ENCODE peak calls at places on chromosomes 13 and 19, in four cellular contexts. One of them, this sample, is unnamed.

GRCh38 chr13:73803997-73804396 is 330.2 kb downstream of the KLF12 start:
- DNase-seq in stimulated activated CD8-positive, alpha-beta memory T cell treated with anti-CD3 and anti-CD28 coated beads, Interleukin-2, amount 100 ng/mL, for 1 hour: no peak
- DNase-seq in NCI-H1930: no peak
- DNase-seq in stimulated activated naive CD8-positive, alpha-beta T cell treated with anti-CD3 and anti-CD28 coated beads, Interleukin-15, Interleukin-2, amounts not matched to agents 100 U/mL and 50 U/mL, for 24 hours: no peak
- DNase-seq in this sample: no peak

GRCh38 chr19:14536926-14537692 is 7.7 kb downstream of the TECR start:
- DNase-seq in stimulated activated naive CD8-positive, alpha-beta T cell treated with anti-CD3 and anti-CD28 coated beads, Interleukin-15, Interleukin-2, amounts not matched to agents 100 U/mL and 50 U/mL, for 24 hours: peak; percentile 60
- DNase-seq in stimulated activated CD8-positive, alpha-beta memory T cell treated with anti-CD3 and anti-CD28 coated beads, Interleukin-2, amount 100 ng/mL, for 1 hour: no peak
- DNase-seq in NCI-H1930: no peak
- DNase-seq in this sample: peak; percentile 51

GRCh38 chr13:85896516-85897450 is 97.6 kb upstream of the SLITRK6 start:
- DNase-seq in stimulated activated CD8-positive, alpha-beta memory T cell treated with anti-CD3 and anti-CD28 coated beads, Interleukin-2, amount 100 ng/mL, for 1 hour: no peak
- DNase-seq in NCI-H1930: no peak
- DNase-seq in stimulated activated naive CD8-positive, alpha-beta T cell treated with anti-CD3 and anti-CD28 coated beads, Interleukin-15, Interleukin-2, amounts not matched to agents 100 U/mL and 50 U/mL, for 24 hours: no peak
- DNase-seq in this sample: no peak

GRCh38 chr13:67792151-67792665 is 562.1 kb upstream of the PCDH9 start:
- DNase-seq in NCI-H1930: no peak
- DNase-seq in stimulated activated naive CD8-positive, alpha-beta T cell treated with anti-CD3 and anti-CD28 coated beads, Interleukin-15, Interleukin-2, amounts not matched to agents 100 U/mL and 50 U/mL, for 24 hours: no peak
- DNase-seq in stimulated activated CD8-positive, alpha-beta memory T cell treated with anti-CD3 and anti-CD28 coated beads, Interleukin-2, amount 100 ng/mL, for 1 hour: no peak
- DNase-seq in this sample: peak; percentile 69

GRCh38 chr13:73608731-73609485 is 525.3 kb downstream of the KLF12 start:
- DNase-seq in stimulated activated CD8-positive, alpha-beta memory T cell treated with anti-CD3 and anti-CD28 coated beads, Interleukin-2, amount 100 ng/mL, for 1 hour: no peak
- DNase-seq in stimulated activated naive CD8-positive, alpha-beta T cell treated with anti-CD3 and anti-CD28 coated beads, Interleukin-15, Interleukin-2, amounts not matched to agents 100 U/mL and 50 U/mL, for 24 hours: no peak
- DNase-seq in NCI-H1930: peak; percentile 91
- DNase-seq in this sample: peak; percentile 70

GRCh38 chr13:44679602-44680001 is 103.5 kb upstream of the TSC22D1 start:
- DNase-seq in stimulated activated CD8-positive, alpha-beta memory T cell treated with anti-CD3 and anti-CD28 coated beads, Interleukin-2, amount 100 ng/mL, for 1 hour: no peak
- DNase-seq in stimulated activated naive CD8-positive, alpha-beta T cell treated with anti-CD3 and anti-CD28 coated beads, Interleukin-15, Interleukin-2, amounts not matched to agents 100 U/mL and 50 U/mL, for 24 hours: no peak
- DNase-seq in NCI-H1930: no peak
- DNase-seq in this sample: no peak

GRCh38 chr19:49983645-49984229 is 22.8 kb upstream of the SIGLEC11 start:
- DNase-seq in stimulated activated naive CD8-positive, alpha-beta T cell treated with anti-CD3 and anti-CD28 coated beads, Interleukin-15, Interleukin-2, amounts not matched to agents 100 U/mL and 50 U/mL, for 24 hours: peak; percentile 86
- DNase-seq in NCI-H1930: peak; percentile 80
- DNase-seq in stimulated activated CD8-positive, alpha-beta memory T cell treated with anti-CD3 and anti-CD28 coated beads, Interleukin-2, amount 100 ng/mL, for 1 hour: peak; percentile 62
- DNase-seq in this sample: peak; percentile 54

GRCh38 chr13:89053418-89053817 is 1382.2 kb downstream of the SLITRK5 start:
- DNase-seq in stimulated activated naive CD8-positive, alpha-beta T cell treated with anti-CD3 and anti-CD28 coated beads, Interleukin-15, Interleukin-2, amounts not matched to agents 100 U/mL and 50 U/mL, for 24 hours: no peak
- DNase-seq in stimulated activated CD8-positive, alpha-beta memory T cell treated with anti-CD3 and anti-CD28 coated beads, Interleukin-2, amount 100 ng/mL, for 1 hour: no peak
- DNase-seq in NCI-H1930: no peak
- DNase-seq in this sample: no peak

GRCh38 chr19:1616396-1616795 is 11.1 kb upstream of the UQCR11 start:
- DNase-seq in stimulated activated CD8-positive, alpha-beta memory T cell treated with anti-CD3 and anti-CD28 coated beads, Interleukin-2, amount 100 ng/mL, for 1 hour: no peak
- DNase-seq in NCI-H1930: no peak
- DNase-seq in stimulated activated naive CD8-positive, alpha-beta T cell treated with anti-CD3 and anti-CD28 coated beads, Interleukin-15, Interleukin-2, amounts not matched to agents 100 U/mL and 50 U/mL, for 24 hours: no peak
- DNase-seq in this sample: no peak

GRCh38 chr13:43077446-43077845 is 54.1 kb downstream of the DNAJC15 start:
- DNase-seq in stimulated activated CD8-positive, alpha-beta memory T cell treated with anti-CD3 and anti-CD28 coated beads, Interleukin-2, amount 100 ng/mL, for 1 hour: no peak
- DNase-seq in stimulated activated naive CD8-positive, alpha-beta T cell treated with anti-CD3 and anti-CD28 coated beads, Interleukin-15, Interleukin-2, amounts not matched to agents 100 U/mL and 50 U/mL, for 24 hours: no peak
- DNase-seq in NCI-H1930: no peak
- DNase-seq in this sample: no peak

GRCh38 chr19:46511237-46511636 is 15.6 kb upstream of the PNMA8B start:
- DNase-seq in NCI-H1930: no peak
- DNase-seq in stimulated activated naive CD8-positive, alpha-beta T cell treated with anti-CD3 and anti-CD28 coated beads, Interleukin-15, Interleukin-2, amounts not matched to agents 100 U/mL and 50 U/mL, for 24 hours: no peak
- DNase-seq in stimulated activated CD8-positive, alpha-beta memory T cell treated with anti-CD3 and anti-CD28 coated beads, Interleukin-2, amount 100 ng/mL, for 1 hour: no peak
- DNase-seq in this sample: no peak

GRCh38 chr19:37077615-37077928 is 661 bp upstream of the ZNF420 start:
- DNase-seq in stimulated activated naive CD8-positive, alpha-beta T cell treated with anti-CD3 and anti-CD28 coated beads, Interleukin-15, Interleukin-2, amounts not matched to agents 100 U/mL and 50 U/mL, for 24 hours: no peak
- DNase-seq in stimulated activated CD8-positive, alpha-beta memory T cell treated with anti-CD3 and anti-CD28 coated beads, Interleukin-2, amount 100 ng/mL, for 1 hour: no peak
- DNase-seq in NCI-H1930: no peak
- DNase-seq in this sample: peak; percentile 35

GRCh38 chr13:37534181-37534580 is 64.4 kb downstream of the POSTN start:
- DNase-seq in NCI-H1930: no peak
- DNase-seq in stimulated activated naive CD8-positive, alpha-beta T cell treated with anti-CD3 and anti-CD28 coated beads, Interleukin-15, Interleukin-2, amounts not matched to agents 100 U/mL and 50 U/mL, for 24 hours: no peak
- DNase-seq in stimulated activated CD8-positive, alpha-beta memory T cell treated with anti-CD3 and anti-CD28 coated beads, Interleukin-2, amount 100 ng/mL, for 1 hour: no peak
- DNase-seq in this sample: no peak

GRCh38 chr19:16588089-16588823 is 16.0 kb upstream of the SLC35E1 start:
- DNase-seq in stimulated activated naive CD8-positive, alpha-beta T cell treated with anti-CD3 and anti-CD28 coated beads, Interleukin-15, Interleukin-2, amounts not matched to agents 100 U/mL and 50 U/mL, for 24 hours: peak; percentile 77
- DNase-seq in stimulated activated CD8-positive, alpha-beta memory T cell treated with anti-CD3 and anti-CD28 coated beads, Interleukin-2, amount 100 ng/mL, for 1 hour: peak; percentile 22
- DNase-seq in NCI-H1930: no peak
- DNase-seq in this sample: peak; percentile 74

GRCh38 chr19:18633321-18633720 is 3.5 kb upstream of the KLHL26 start:
- DNase-seq in stimulated activated naive CD8-positive, alpha-beta T cell treated with anti-CD3 and anti-CD28 coated beads, Interleukin-15, Interleukin-2, amounts not matched to agents 100 U/mL and 50 U/mL, for 24 hours: no peak
- DNase-seq in stimulated activated CD8-positive, alpha-beta memory T cell treated with anti-CD3 and anti-CD28 coated beads, Interleukin-2, amount 100 ng/mL, for 1 hour: no peak
- DNase-seq in NCI-H1930: no peak
- DNase-seq in this sample: peak; percentile 53

GRCh38 chr13:74098077-74098476 is 36.1 kb downstream of the KLF12 start:
- DNase-seq in stimulated activated CD8-positive, alpha-beta memory T cell treated with anti-CD3 and anti-CD28 coated beads, Interleukin-2, amount 100 ng/mL, for 1 hour: no peak
- DNase-seq in NCI-H1930: no peak
- DNase-seq in stimulated activated naive CD8-positive, alpha-beta T cell treated with anti-CD3 and anti-CD28 coated beads, Interleukin-15, Interleukin-2, amounts not matched to agents 100 U/mL and 50 U/mL, for 24 hours: no peak
- DNase-seq in this sample: no peak

GRCh38 chr13:47033216-47033615 is 136.4 kb upstream of the HTR2A start:
- DNase-seq in NCI-H1930: no peak
- DNase-seq in stimulated activated CD8-positive, alpha-beta memory T cell treated with anti-CD3 and anti-CD28 coated beads, Interleukin-2, amount 100 ng/mL, for 1 hour: no peak
- DNase-seq in stimulated activated naive CD8-positive, alpha-beta T cell treated with anti-CD3 and anti-CD28 coated beads, Interleukin-15, Interleukin-2, amounts not matched to agents 100 U/mL and 50 U/mL, for 24 hours: no peak
- DNase-seq in this sample: no peak

GRCh38 chr13:50888362-50888761 is 21.2 kb upstream of the RNASEH2B start:
- DNase-seq in NCI-H1930: no peak
- DNase-seq in stimulated activated CD8-positive, alpha-beta memory T cell treated with anti-CD3 and anti-CD28 coated beads, Interleukin-2, amount 100 ng/mL, for 1 hour: no peak
- DNase-seq in stimulated activated naive CD8-positive, alpha-beta T cell treated with anti-CD3 and anti-CD28 coated beads, Interleukin-15, Interleukin-2, amounts not matched to agents 100 U/mL and 50 U/mL, for 24 hours: no peak
- DNase-seq in this sample: no peak

GRCh38 chr13:84962141-84962750 is 837.0 kb downstream of the SLITRK6 start:
- DNase-seq in NCI-H1930: no peak
- DNase-seq in stimulated activated CD8-positive, alpha-beta memory T cell treated with anti-CD3 and anti-CD28 coated beads, Interleukin-2, amount 100 ng/mL, for 1 hour: no peak
- DNase-seq in stimulated activated naive CD8-positive, alpha-beta T cell treated with anti-CD3 and anti-CD28 coated beads, Interleukin-15, Interleukin-2, amounts not matched to agents 100 U/mL and 50 U/mL, for 24 hours: no peak
- DNase-seq in this sample: no peak

GRCh38 chr19:6519289-6519688 is 11.5 kb upstream of the TNFSF9 start:
- DNase-seq in stimulated activated CD8-positive, alpha-beta memory T cell treated with anti-CD3 and anti-CD28 coated beads, Interleukin-2, amount 100 ng/mL, for 1 hour: no peak
- DNase-seq in stimulated activated naive CD8-positive, alpha-beta T cell treated with anti-CD3 and anti-CD28 coated beads, Interleukin-15, Interleukin-2, amounts not matched to agents 100 U/mL and 50 U/mL, for 24 hours: no peak
- DNase-seq in NCI-H1930: no peak
- DNase-seq in this sample: no peak

GRCh38 chr13:21917046-21918010 is 246.5 kb downstream of the FGF9 start:
- DNase-seq in stimulated activated CD8-positive, alpha-beta memory T cell treated with anti-CD3 and anti-CD28 coated beads, Interleukin-2, amount 100 ng/mL, for 1 hour: no peak
- DNase-seq in NCI-H1930: no peak
- DNase-seq in stimulated activated naive CD8-positive, alpha-beta T cell treated with anti-CD3 and anti-CD28 coated beads, Interleukin-15, Interleukin-2, amounts not matched to agents 100 U/mL and 50 U/mL, for 24 hours: no peak
- DNase-seq in this sample: no peak

GRCh38 chr19:18646535-18647370 is 9.9 kb downstream of the KLHL26 start:
- DNase-seq in NCI-H1930: no peak
- DNase-seq in stimulated activated naive CD8-positive, alpha-beta T cell treated with anti-CD3 and anti-CD28 coated beads, Interleukin-15, Interleukin-2, amounts not matched to agents 100 U/mL and 50 U/mL, for 24 hours: no peak
- DNase-seq in stimulated activated CD8-positive, alpha-beta memory T cell treated with anti-CD3 and anti-CD28 coated beads, Interleukin-2, amount 100 ng/mL, for 1 hour: no peak
- DNase-seq in this sample: peak; percentile 78

GRCh38 chr13:96052655-96053002 is 572 bp downstream of the UGGT2 start:
- DNase-seq in stimulated activated naive CD8-positive, alpha-beta T cell treated with anti-CD3 and anti-CD28 coated beads, Interleukin-15, Interleukin-2, amounts not matched to agents 100 U/mL and 50 U/mL, for 24 hours: no peak
- DNase-seq in stimulated activated CD8-positive, alpha-beta memory T cell treated with anti-CD3 and anti-CD28 coated beads, Interleukin-2, amount 100 ng/mL, for 1 hour: no peak
- DNase-seq in NCI-H1930: peak; percentile 16
- DNase-seq in this sample: peak; percentile 59

GRCh38 chr13:67619346-67619745 is 389.2 kb upstream of the PCDH9 start:
- DNase-seq in NCI-H1930: no peak
- DNase-seq in stimulated activated naive CD8-positive, alpha-beta T cell treated with anti-CD3 and anti-CD28 coated beads, Interleukin-15, Interleukin-2, amounts not matched to agents 100 U/mL and 50 U/mL, for 24 hours: no peak
- DNase-seq in stimulated activated CD8-positive, alpha-beta memory T cell treated with anti-CD3 and anti-CD28 coated beads, Interleukin-2, amount 100 ng/mL, for 1 hour: no peak
- DNase-seq in this sample: no peak

GRCh38 chr19:56869886-56870285 is 29.4 kb upstream of the PEG3 start:
- DNase-seq in NCI-H1930: no peak
- DNase-seq in stimulated activated CD8-positive, alpha-beta memory T cell treated with anti-CD3 and anti-CD28 coated beads, Interleukin-2, amount 100 ng/mL, for 1 hour: no peak
- DNase-seq in stimulated activated naive CD8-positive, alpha-beta T cell treated with anti-CD3 and anti-CD28 coated beads, Interleukin-15, Interleukin-2, amounts not matched to agents 100 U/mL and 50 U/mL, for 24 hours: no peak
- DNase-seq in this sample: no peak

GRCh38 chr13:103663996-103664395 is 597.8 kb upstream of the SLC10A2 start:
- DNase-seq in stimulated activated naive CD8-positive, alpha-beta T cell treated with anti-CD3 and anti-CD28 coated beads, Interleukin-15, Interleukin-2, amounts not matched to agents 100 U/mL and 50 U/mL, for 24 hours: no peak
- DNase-seq in NCI-H1930: no peak
- DNase-seq in stimulated activated CD8-positive, alpha-beta memory T cell treated with anti-CD3 and anti-CD28 coated beads, Interleukin-2, amount 100 ng/mL, for 1 hour: no peak
- DNase-seq in this sample: no peak

GRCh38 chr19:48735031-48735615 is 5.3 kb downstream of the RASIP1 start:
- DNase-seq in stimulated activated naive CD8-positive, alpha-beta T cell treated with anti-CD3 and anti-CD28 coated beads, Interleukin-15, Interleukin-2, amounts not matched to agents 100 U/mL and 50 U/mL, for 24 hours: no peak
- DNase-seq in NCI-H1930: peak; percentile 84
- DNase-seq in stimulated activated CD8-positive, alpha-beta memory T cell treated with anti-CD3 and anti-CD28 coated beads, Interleukin-2, amount 100 ng/mL, for 1 hour: no peak
- DNase-seq in this sample: peak; percentile 63

GRCh38 chr19:12867120-12868099 is 13.8 kb downstream of the DNASE2 start:
- DNase-seq in stimulated activated CD8-positive, alpha-beta memory T cell treated with anti-CD3 and anti-CD28 coated beads, Interleukin-2, amount 100 ng/mL, for 1 hour: peak; percentile 52
- DNase-seq in stimulated activated naive CD8-positive, alpha-beta T cell treated with anti-CD3 and anti-CD28 coated beads, Interleukin-15, Interleukin-2, amounts not matched to agents 100 U/mL and 50 U/mL, for 24 hours: peak; percentile 81
- DNase-seq in NCI-H1930: no peak
- DNase-seq in this sample: no peak

GRCh38 chr19:53870485-53870844 is 2.8 kb downstream of the MYADM start:
- DNase-seq in stimulated activated naive CD8-positive, alpha-beta T cell treated with anti-CD3 and anti-CD28 coated beads, Interleukin-15, Interleukin-2, amounts not matched to agents 100 U/mL and 50 U/mL, for 24 hours: no peak
- DNase-seq in stimulated activated CD8-positive, alpha-beta memory T cell treated with anti-CD3 and anti-CD28 coated beads, Interleukin-2, amount 100 ng/mL, for 1 hour: no peak
- DNase-seq in NCI-H1930: no peak
- DNase-seq in this sample: no peak

GRCh38 chr13:28337196-28338045 is 157.5 kb downstream of the FLT1 start:
- DNase-seq in stimulated activated naive CD8-positive, alpha-beta T cell treated with anti-CD3 and anti-CD28 coated beads, Interleukin-15, Interleukin-2, amounts not matched to agents 100 U/mL and 50 U/mL, for 24 hours: no peak
- DNase-seq in stimulated activated CD8-positive, alpha-beta memory T cell treated with anti-CD3 and anti-CD28 coated beads, Interleukin-2, amount 100 ng/mL, for 1 hour: no peak
- DNase-seq in NCI-H1930: no peak
- DNase-seq in this sample: no peak

GRCh38 chr19:19276386-19276785 is 3.3 kb upstream of the TM6SF2 start:
- DNase-seq in stimulated activated naive CD8-positive, alpha-beta T cell treated with anti-CD3 and anti-CD28 coated beads, Interleukin-15, Interleukin-2, amounts not matched to agents 100 U/mL and 50 U/mL, for 24 hours: no peak
- DNase-seq in NCI-H1930: no peak
- DNase-seq in stimulated activated CD8-positive, alpha-beta memory T cell treated with anti-CD3 and anti-CD28 coated beads, Interleukin-2, amount 100 ng/mL, for 1 hour: no peak
- DNase-seq in this sample: no peak

GRCh38 chr19:17618919-17619318 is 63.5 kb downstream of the COLGALT1 start:
- DNase-seq in stimulated activated naive CD8-positive, alpha-beta T cell treated with anti-CD3 and anti-CD28 coated beads, Interleukin-15, Interleukin-2, amounts not matched to agents 100 U/mL and 50 U/mL, for 24 hours: no peak
- DNase-seq in NCI-H1930: no peak
- DNase-seq in stimulated activated CD8-positive, alpha-beta memory T cell treated with anti-CD3 and anti-CD28 coated beads, Interleukin-2, amount 100 ng/mL, for 1 hour: no peak
- DNase-seq in this sample: no peak

GRCh38 chr13:75468098-75468497 is 13.9 kb downstream of the TBC1D4 start:
- DNase-seq in stimulated activated CD8-positive, alpha-beta memory T cell treated with anti-CD3 and anti-CD28 coated beads, Interleukin-2, amount 100 ng/mL, for 1 hour: no peak
- DNase-seq in stimulated activated naive CD8-positive, alpha-beta T cell treated with anti-CD3 and anti-CD28 coated beads, Interleukin-15, Interleukin-2, amounts not matched to agents 100 U/mL and 50 U/mL, for 24 hours: no peak
- DNase-seq in NCI-H1930: no peak
- DNase-seq in this sample: no peak

GRCh38 chr13:50326746-50327145 is 311.5 kb downstream of the KCNRG start:
- DNase-seq in stimulated activated CD8-positive, alpha-beta memory T cell treated with anti-CD3 and anti-CD28 coated beads, Interleukin-2, amount 100 ng/mL, for 1 hour: no peak
- DNase-seq in NCI-H1930: no peak
- DNase-seq in stimulated activated naive CD8-positive, alpha-beta T cell treated with anti-CD3 and anti-CD28 coated beads, Interleukin-15, Interleukin-2, amounts not matched to agents 100 U/mL and 50 U/mL, for 24 hours: no peak
- DNase-seq in this sample: no peak

GRCh38 chr13:27790523-27790922 is 1.8 kb upstream of the GSX1 start:
- DNase-seq in stimulated activated CD8-positive, alpha-beta memory T cell treated with anti-CD3 and anti-CD28 coated beads, Interleukin-2, amount 100 ng/mL, for 1 hour: no peak
- DNase-seq in stimulated activated naive CD8-positive, alpha-beta T cell treated with anti-CD3 and anti-CD28 coated beads, Interleukin-15, Interleukin-2, amounts not matched to agents 100 U/mL and 50 U/mL, for 24 hours: no peak
- DNase-seq in NCI-H1930: no peak
- DNase-seq in this sample: peak; percentile 5